ENCODE peak calls at places on chromosomes 5 and 9, in ten cellular contexts. K is Calu3, C is upper lobe of right lung, W is right lobe of liver, R is lower lobe of right lung, N is endothelial cell, H is HCT116, X is fibroblast of pulmonary artery, G is heart right ventricle, L is GM06990. V is an unnamed sample.

GRCh38 chr5:168976311-168976893 is 324.5 kb downstream of the SLIT3 start:
- DNase-seq in L (no peak), W (no peak), C (no peak), R (no peak), G (no peak), H (no peak), N (no peak), X (no peak), K (no peak), V (no peak)

GRCh38 chr5:93294184-93294583 is 286.8 kb downstream of the NR2F1-AS1 start:
- DNase-seq in G (no peak), H (no peak), R (no peak), W (no peak), C (no peak), X (peak), L (no peak), N (no peak), K (no peak), V (no peak)

GRCh38 chr5:132184588-132184987 is 43.1 kb downstream of the P4HA2 start:
- DNase-seq in K (peak), C (no peak), H (peak), R (no peak), X (no peak), W (no peak), G (no peak), L (no peak), N (no peak), V (no peak)

GRCh38 chr5:123000731-123001130 is 35.8 kb downstream of the PPIC start:
- DNase-seq in X (no peak), H (no peak), N (no peak), G (no peak), R (no peak), C (no peak), K (no peak), L (no peak), W (no peak), V (no peak)

GRCh38 chr9:122453677-122454135 is 24.0 kb downstream of the OR1J1 start:
- DNase-seq in L (no peak), R (no peak), C (no peak), H (no peak), K (no peak), N (no peak), G (no peak), W (no peak), X (no peak), V (no peak)

GRCh38 chr9:137235424-137236237 is 4.9 kb downstream of the SLC34A3 start:
- DNase-seq in G (no peak), K (no peak), X (no peak), H (no peak), N (no peak), W (no peak), C (no peak), L (no peak), R (no peak), V (no peak)

GRCh38 chr9:801399-802071 is 40.0 kb upstream of the DMRT1 start:
- DNase-seq in K (no peak), N (no peak), L (no peak), R (no peak), W (no peak), C (no peak), G (no peak), H (no peak), X (peak), V (no peak)

GRCh38 chr9:100577776-100578448 is at the start of gene CAVIN4:
- DNase-seq in H (no peak), N (no peak), R (no peak), L (no peak), C (no peak), W (no peak), K (no peak), X (peak), G (no peak), V (no peak)

GRCh38 chr5:178778919-178779318 is 48.5 kb upstream of the ZNF354A start:
- DNase-seq in X (no peak), N (no peak), W (no peak), L (no peak), K (no peak), R (no peak), C (no peak), H (no peak), G (no peak), V (no peak)

GRCh38 chr9:105633373-105633772 is 28.9 kb upstream of the TAL2 start:
- DNase-seq in W (no peak), C (no peak), G (no peak), H (no peak), N (no peak), R (no peak), K (no peak), X (no peak), L (no peak), V (no peak)

GRCh38 chr9:125043148-125043547 is 100.2 kb downstream of the SCAI start:
- DNase-seq in L (no peak), X (no peak), N (no peak), H (no peak), R (no peak), G (no peak), W (no peak), K (no peak), C (no peak), V (no peak)

GRCh38 chr5:180495292-180495691 is 1.1 kb downstream of the CNOT6 start:
- DNase-seq in K (no peak), L (no peak), C (no peak), H (no peak), W (no peak), N (no peak), G (no peak), X (no peak), R (no peak), V (no peak)

GRCh38 chr9:69882998-69883565 is 62.5 kb downstream of the CFAP95 start:
- DNase-seq in G (no peak), K (no peak), N (no peak), H (no peak), C (no peak), W (no peak), R (no peak), L (no peak), X (no peak), V (no peak)

GRCh38 chr5:180172447-180173197 is 36.4 kb downstream of the RASGEF1C start:
- DNase-seq in H (no peak), R (no peak), L (no peak), W (no peak), G (peak), N (no peak), X (peak), C (no peak), K (peak), V (peak)

GRCh38 chr5:132776077-132776931 is 735 bp downstream of the SEPTIN8 start:
- DNase-seq in L (peak), W (no peak), R (no peak), C (no peak), X (no peak), G (peak), K (peak), N (peak), H (no peak), V (no peak)

GRCh38 chr5:155700333-155700732 is 626.6 kb upstream of the SGCD start:
- DNase-seq in L (no peak), R (no peak), N (peak), C (no peak), X (no peak), W (no peak), H (no peak), K (no peak), G (no peak), V (no peak)

GRCh38 chr5:14861123-14861757 is 10.3 kb downstream of the ANKH start:
- DNase-seq in C (no peak), L (no peak), R (no peak), H (no peak), X (no peak), N (no peak), G (no peak), W (no peak), K (no peak), V (no peak)

GRCh38 chr5:31412324-31412723 is 119.6 kb downstream of the DROSHA start:
- DNase-seq in R (no peak), W (no peak), C (no peak), G (no peak), L (no peak), K (no peak), H (no peak), X (peak), N (no peak), V (no peak)

GRCh38 chr5:171907731-171908343 is 98.6 kb downstream of the FBXW11 start:
- DNase-seq in C (no peak), K (peak), W (no peak), N (peak), H (peak), L (no peak), X (peak), R (no peak), G (no peak), V (peak)

GRCh38 chr9:111362526-111362925 is 32.5 kb upstream of the OR2K2 start:
- DNase-seq in N (no peak), W (no peak), C (no peak), G (no peak), X (no peak), L (no peak), R (no peak), K (no peak), H (no peak), V (no peak)

GRCh38 chr5:481347-481746 is 38.4 kb downstream of the EXOC3 start:
- DNase-seq in G (no peak), W (no peak), K (no peak), R (no peak), N (no peak), L (no peak), X (no peak), C (no peak), H (no peak), V (no peak)

GRCh38 chr9:132857601-132858342 is 20.3 kb downstream of the AK8 start:
- DNase-seq in L (no peak), G (no peak), H (peak), N (no peak), K (no peak), R (no peak), X (peak), C (no peak), W (no peak), V (no peak)

GRCh38 chr9:120841930-120842684 is 615 bp downstream of the PSMD5 start:
- DNase-seq in L (no peak), K (no peak), W (no peak), G (no peak), C (no peak), R (no peak), H (no peak), X (no peak), N (no peak), V (no peak)

GRCh38 chr5:66324357-66324756 is 180.3 kb downstream of the SREK1 start:
- DNase-seq in C (no peak), X (no peak), N (no peak), G (peak), R (no peak), W (no peak), K (peak), H (no peak), L (no peak), V (no peak)
- TF ChIP-seq CTCF in C (no peak), X (no peak), N (no peak), G (no peak), R (no peak), W (no peak), K (no peak), H (no peak), L (no peak), V (no peak)

GRCh38 chr9:107274096-107274495 is 9.0 kb upstream of the RAD23B start:
- DNase-seq in C (no peak), R (no peak), W (no peak), X (no peak), K (no peak), G (no peak), N (no peak), H (no peak), L (no peak), V (no peak)
- TF ChIP-seq CTCF in C (no peak), R (no peak), W (no peak), X (peak), K (no peak), G (peak), N (peak), H (no peak), L (no peak), V (no peak)

GRCh38 chr5:53481887-53482716 is 1.7 kb downstream of the FST start:
- DNase-seq in L (peak), X (peak), R (peak), H (peak), K (peak), W (peak), G (peak), N (peak), C (peak), V (peak)
- TF ChIP-seq CTCF in L (no peak), X (peak), R (no peak), H (no peak), K (no peak), W (peak), G (peak), N (no peak), C (peak), V (no peak)

GRCh38 chr9:107043886-107044285 is 180.9 kb downstream of the ZNF462 start:
- DNase-seq in X (no peak), C (no peak), W (no peak), H (no peak), G (peak), K (no peak), R (no peak), L (no peak), N (no peak), V (no peak)
- TF ChIP-seq CTCF in X (no peak), C (no peak), W (no peak), H (peak), G (no peak), K (no peak), R (no peak), L (no peak), N (no peak), V (no peak)

GRCh38 chr5:138579517-138579863 is 4.3 kb upstream of the HSPA9 start:
- DNase-seq in C (no peak), K (no peak), G (no peak), W (no peak), N (no peak), L (no peak), H (no peak), R (no peak), X (no peak), V (no peak)
- TF ChIP-seq CTCF in C (no peak), K (no peak), G (no peak), W (no peak), N (peak), L (no peak), H (no peak), R (no peak), X (no peak), V (no peak)

GRCh38 chr9:95770653-95771131 is 104.8 kb upstream of the ERCC6L2 start:
- DNase-seq in L (no peak), N (no peak), G (no peak), C (no peak), X (no peak), H (no peak), K (no peak), R (no peak), W (no peak), V (no peak)
- TF ChIP-seq CTCF in L (no peak), N (no peak), G (no peak), C (no peak), X (no peak), H (no peak), K (no peak), R (no peak), W (no peak), V (no peak)

DNA sequence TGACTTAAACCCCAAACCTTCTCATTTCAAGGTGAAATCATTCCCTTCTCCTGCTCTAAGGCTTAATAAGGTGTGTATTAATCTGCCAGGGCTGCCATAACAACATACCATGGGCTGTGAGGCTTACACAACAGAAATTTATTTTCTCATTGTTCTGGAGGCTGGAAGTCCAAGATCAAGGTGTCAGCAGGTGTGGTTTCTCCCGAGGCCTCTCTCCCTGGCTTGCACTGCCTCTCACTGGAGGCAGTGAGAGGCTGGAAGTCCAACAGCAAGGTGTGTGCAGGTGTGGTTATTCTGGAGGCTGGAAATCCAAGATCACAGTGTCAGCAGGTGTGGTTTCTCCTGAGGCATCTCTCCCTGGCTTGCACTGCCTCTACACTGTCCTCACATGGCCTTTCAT is 280.3 kb upstream of the TUT7 start:
- DNase-seq in C (no peak), L (no peak), K (no peak), N (no peak), R (no peak), W (no peak), X (no peak), H (no peak), G (no peak), V (no peak)
- TF ChIP-seq CTCF in C (no peak), L (no peak), K (no peak), N (no peak), R (no peak), W (no peak), X (no peak), H (no peak), G (no peak), V (no peak)

DNA sequence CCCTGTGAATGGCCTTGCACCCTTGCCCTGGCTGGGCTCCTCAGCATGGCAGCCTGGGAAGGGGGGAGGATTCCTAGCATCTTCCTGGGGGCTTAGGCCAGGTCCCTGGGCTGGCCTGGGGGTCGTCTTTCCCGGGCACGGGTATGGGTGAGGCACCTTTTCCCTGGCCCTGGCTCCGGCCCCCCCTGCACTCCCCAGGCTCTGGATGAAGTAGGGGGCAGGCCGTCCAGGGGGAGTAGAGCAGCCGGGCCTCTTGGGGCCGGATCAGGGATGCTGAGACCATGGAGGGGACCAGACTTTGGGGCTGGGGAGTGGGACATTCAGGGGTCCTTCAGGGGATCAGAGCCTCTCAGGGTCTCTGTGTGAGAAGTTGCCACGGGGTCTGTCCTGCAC is 6.6 kb downstream of the RXRA start:
- DNase-seq in C (no peak), W (no peak), K (no peak), G (peak), X (no peak), H (no peak), L (no peak), N (no peak), R (no peak), V (no peak)
- TF ChIP-seq CTCF in C (no peak), W (no peak), K (no peak), G (no peak), X (no peak), H (no peak), L (no peak), N (no peak), R (no peak), V (no peak)

DNA sequence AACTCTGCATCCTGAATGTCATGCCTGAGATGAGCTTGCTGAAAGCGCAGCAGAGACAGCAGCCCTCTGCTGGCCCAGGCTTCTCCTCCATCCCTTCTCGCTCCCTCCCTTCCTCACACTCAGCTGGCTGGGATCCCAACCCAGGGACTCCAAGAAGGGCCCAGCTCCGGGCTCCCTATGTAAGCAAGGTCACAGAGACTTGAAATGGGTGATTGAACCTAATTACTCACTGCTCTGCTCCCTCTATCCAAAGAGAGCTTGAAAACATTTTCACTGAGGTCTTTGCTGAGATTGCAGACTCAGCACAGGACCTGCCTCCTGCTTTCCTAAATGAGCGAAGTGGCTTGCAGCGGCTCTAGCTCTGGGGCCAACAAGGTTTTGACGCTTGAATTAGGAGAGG is 42.8 kb downstream of the RAPGEF1 start:
- DNase-seq in R (no peak), L (no peak), K (no peak), W (no peak), C (no peak), N (no peak), X (peak), G (peak), H (no peak), V (no peak)
- TF ChIP-seq CTCF in R (no peak), L (no peak), K (no peak), W (no peak), C (no peak), N (no peak), X (peak), G (no peak), H (no peak), V (no peak)

DNA sequence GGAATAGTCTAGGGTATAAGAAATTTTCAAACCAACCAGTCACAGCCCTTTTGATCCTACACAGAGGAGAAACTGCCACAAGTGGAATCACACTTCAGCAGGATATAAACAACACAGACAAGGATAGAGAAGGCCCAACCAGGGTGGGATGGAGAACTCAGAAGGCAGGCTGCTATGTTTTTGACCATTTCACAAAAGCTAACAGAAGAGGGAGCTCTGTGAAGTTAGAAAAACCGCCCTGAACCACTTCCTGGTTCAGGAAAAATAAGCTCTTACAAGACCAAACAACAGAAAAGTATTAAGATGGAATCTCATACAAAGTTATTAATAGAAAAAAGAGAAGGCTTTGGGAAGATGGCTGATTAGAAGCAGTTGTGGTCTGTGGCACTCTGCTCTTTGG is 960 bp upstream of the IFNB1 start:
- DNase-seq in L (no peak), C (no peak), X (no peak), H (no peak), K (no peak), G (no peak), W (no peak), R (no peak), N (no peak), V (no peak)
- TF ChIP-seq CTCF in L (peak), C (no peak), X (no peak), H (peak), K (no peak), G (no peak), W (no peak), R (no peak), N (no peak), V (no peak)